ENCODE peak calls at places on chromosome 21, in four cellular contexts. X is transverse colon, C is GM20000, B is Caco-2. P is an unnamed sample.

GRCh38 chr21:15729674-15730483 is at the start of gene USP25:
- DNase-seq in X (peak; percentile 95), C (peak; percentile 99), B (peak; percentile 92), P (peak; percentile 95)

GRCh38 chr21:45403133-45403824 is 1.7 kb upstream of the COL18A1 start:
- DNase-seq in X (no peak), C (no peak), B (no peak), P (no peak)

GRCh38 chr21:45366476-45366875 is 38.5 kb upstream of the COL18A1 start:
- DNase-seq in X (no peak), C (no peak), B (no peak), P (no peak)

GRCh38 chr21:36150192-36150711 is 6.4 kb upstream of the DOP1B start:
- DNase-seq in X (no peak), C (peak; percentile 49), B (no peak), P (peak; percentile 38)

GRCh38 chr21:7953058-7953457 is 2568.3 kb upstream of the TPTE start:
- DNase-seq in X (no peak), C (no peak), B (no peak), P (no peak)

GRCh38 chr21:15659768-15660423 is 69.9 kb upstream of the USP25 start:
- DNase-seq in X (peak; percentile 68), C (no peak), B (peak; percentile 78), P (no peak)

GRCh38 chr21:38983560-38983959 is 177.8 kb downstream of the ETS2 start:
- DNase-seq in X (no peak), C (no peak), B (no peak), P (no peak)

GRCh38 chr21:38824124-38824822 is 18.5 kb downstream of the ETS2 start:
- DNase-seq in X (peak; percentile 55), C (no peak), B (no peak), P (no peak)

GRCh38 chr21:16046625-16047340 is 317.0 kb downstream of the USP25 start:
- DNase-seq in X (no peak), C (no peak), B (no peak), P (no peak)

GRCh38 chr21:36199021-36199420 is 42.4 kb downstream of the DOP1B start:
- DNase-seq in X (no peak), C (no peak), B (no peak), P (no peak)

DNA sequence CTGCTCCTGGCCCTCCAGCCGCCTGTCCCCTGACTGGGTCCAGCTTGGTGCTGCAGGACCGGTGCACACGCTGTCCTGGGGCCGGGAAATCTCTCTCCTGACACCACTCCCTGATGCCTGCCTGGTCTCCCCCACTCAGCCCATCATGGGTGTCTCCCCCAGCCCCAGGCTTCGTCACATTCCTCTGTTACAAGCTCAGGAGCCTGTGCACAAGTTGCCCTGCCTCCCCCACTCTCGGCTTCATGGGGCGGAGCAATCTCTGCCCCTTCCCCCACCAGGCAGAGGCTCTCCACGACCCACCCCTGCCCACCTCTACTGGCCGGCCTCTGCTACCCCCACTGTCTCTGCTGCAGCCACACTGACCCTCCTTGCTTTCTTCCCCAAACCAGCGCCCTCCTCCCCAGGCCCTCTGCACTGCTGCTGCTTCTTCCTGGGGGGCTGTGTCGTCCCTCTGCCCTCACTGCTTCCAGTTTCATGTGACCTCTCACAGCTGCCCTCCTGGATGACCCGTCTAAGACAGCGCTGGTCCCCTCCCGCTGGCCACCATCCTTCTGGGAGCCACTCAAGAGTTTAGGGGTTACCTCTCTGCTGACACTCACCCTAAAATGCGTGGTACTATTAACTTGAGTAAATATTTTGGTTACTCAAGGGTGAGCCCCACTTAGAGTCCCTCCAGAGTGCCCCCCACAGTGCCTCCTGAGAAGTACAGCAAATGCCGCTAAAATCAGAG is 5.7 kb upstream of the RIPK4 start:
- DNase-seq in X (no peak), C (no peak), B (no peak), P (no peak)
- TF ChIP-seq CTCF in X (no peak), C (no peak), B (no peak), P (no peak)

DNA sequence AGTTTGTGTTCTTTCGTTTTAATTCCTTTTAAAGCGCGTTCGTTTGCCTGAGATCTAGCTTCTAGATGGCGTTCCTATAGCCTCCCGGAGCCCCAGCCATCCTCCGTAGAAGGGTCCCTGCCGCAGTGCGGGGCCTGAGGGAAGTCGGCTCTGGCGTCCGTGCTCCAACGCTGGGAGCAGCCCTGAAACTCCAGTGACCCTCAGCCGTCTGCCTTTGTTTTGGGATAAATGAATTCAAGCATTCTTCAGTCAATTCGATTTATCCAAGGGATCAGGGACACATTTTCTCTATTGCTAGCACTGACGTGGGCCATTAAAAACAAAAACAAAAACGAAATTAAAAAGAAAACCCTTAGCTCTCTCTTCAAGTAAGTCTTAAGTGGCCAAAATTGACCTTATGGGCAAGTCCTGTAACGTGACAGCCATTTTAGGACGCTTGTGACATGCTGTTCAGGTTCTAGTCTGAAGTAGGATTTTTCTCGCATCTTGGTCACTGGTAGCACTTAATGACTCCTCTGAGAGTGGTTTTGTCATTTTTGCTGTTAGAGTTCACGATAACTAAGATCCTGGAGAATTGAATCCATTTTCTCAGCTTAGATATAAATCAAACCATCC is 757 bp upstream of the HSPA13 start:
- DNase-seq in X (no peak), C (peak; percentile 14), B (no peak), P (peak; percentile 14)
- TF ChIP-seq CTCF in X (no peak), C (no peak), B (no peak), P (no peak)

GRCh38 chr21:20971296-20971921 is 26.8 kb upstream of the NCAM2 start:
- DNase-seq in X (peak; percentile 23), C (peak; percentile 19), B (peak; percentile 42), P (peak; percentile 18)
- TF ChIP-seq CTCF in X (no peak), C (no peak), B (no peak), P (no peak)

GRCh38 chr21:37717534-37717933 is 198.7 kb downstream of the KCNJ6 start:
- DNase-seq in X (no peak), C (no peak), B (no peak), P (no peak)
- TF ChIP-seq CTCF in X (no peak), C (no peak), B (no peak), P (no peak)

GRCh38 chr21:27045281-27045985 is 78.5 kb upstream of the ADAMTS5 start:
- DNase-seq in X (no peak), C (no peak), B (no peak), P (no peak)
- TF ChIP-seq CTCF in X (no peak), C (no peak), B (no peak), P (no peak)

DNA sequence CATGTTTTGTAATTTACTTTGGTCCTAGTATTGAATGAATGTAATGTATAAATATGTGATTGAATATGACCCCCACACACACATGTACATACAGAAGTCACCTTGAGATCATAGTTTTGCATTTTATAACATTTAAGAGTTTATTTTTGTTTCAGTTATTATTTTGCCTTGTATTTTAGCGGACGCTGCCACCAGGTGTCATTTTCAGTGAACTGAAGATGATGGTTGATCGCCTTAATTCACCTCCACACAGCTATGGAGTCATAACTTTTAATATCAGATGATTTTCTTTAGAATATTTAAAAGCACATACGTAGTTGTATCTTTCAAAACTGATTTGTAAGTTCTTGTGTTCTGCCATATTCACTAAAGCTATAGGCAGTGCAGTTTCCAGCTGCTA is 130.4 kb downstream of the DYRK1A start:
- DNase-seq in X (no peak), C (no peak), B (no peak), P (no peak)
- TF ChIP-seq CTCF in X (no peak), C (no peak), B (peak; percentile 42), P (peak; percentile 4)